ENCODE peak calls at places on chromosomes 11 and 22, in five cellular contexts. Q is stimulated activated CD8-positive, alpha-beta memory T cell treated with anti-CD3 and anti-CD28 coated beads, Interleukin-12 subunit alpha, Interleukin-12 subunit beta, amount 100 ng/mL, for 4 hours; G is NB4; V is astrocyte of the cerebellum; K is CD14-positive monocyte. T is an unnamed sample.

GRCh38 chr22:22348815-22349454 is 104.3 kb downstream of the VPREB1 start:
- DNase-seq in V (no peak), K (no peak), Q (no peak), G (no peak), T (no peak)

GRCh38 chr11:30206249-30206996 is 24.4 kb upstream of the FSHB start:
- DNase-seq in V (no peak), K (no peak), Q (no peak), G (no peak), T (peak)

GRCh38 chr11:1834791-1835670 is at the start of gene SYT8:
- DNase-seq in Q (no peak), G (no peak), V (no peak), K (no peak), T (no peak)

GRCh38 chr11:118497831-118498230 is 29.4 kb upstream of the TTC36 start:
- DNase-seq in K (no peak), Q (no peak), V (peak), G (no peak), T (no peak)

GRCh38 chr11:86621854-86622253 is 50.6 kb downstream of the ME3 start:
- DNase-seq in Q (no peak), G (no peak), K (no peak), V (no peak), T (no peak)

GRCh38 chr11:71156301-71156700 is 96.1 kb downstream of the SHANK2 start:
- DNase-seq in G (no peak), Q (no peak), V (no peak), K (no peak), T (no peak)

GRCh38 chr22:36191106-36191836 is 10.3 kb downstream of the APOL4 start:
- DNase-seq in K (no peak), V (peak), Q (no peak), G (no peak), T (no peak)

GRCh38 chr11:69682681-69683326 is 7.7 kb upstream of the LTO1 start:
- DNase-seq in V (no peak), Q (no peak), G (no peak), K (no peak), T (no peak)

GRCh38 chr11:102589047-102589459 is 36.1 kb downstream of the MMP20 start:
- DNase-seq in G (peak), Q (no peak), V (no peak), K (no peak), T (peak)

GRCh38 chr11:64772318-64773018 is 5.9 kb downstream of the SF1 start:
- DNase-seq in K (no peak), Q (no peak), G (no peak), V (no peak), T (peak)

GRCh38 chr11:67436459-67437081 is 912 bp downstream of the PTPRCAP start:
- DNase-seq in K (no peak), Q (no peak), G (peak), V (no peak), T (no peak)

GRCh38 chr22:49886346-49887073 is 31.7 kb downstream of the ALG12 start:
- DNase-seq in Q (no peak), V (no peak), K (no peak), G (no peak), T (no peak)

GRCh38 chr11:85923455-85923854 is 68.3 kb downstream of the CCDC83 start:
- DNase-seq in K (no peak), Q (no peak), V (no peak), G (no peak), T (no peak)

GRCh38 chr11:120332822-120333716 is 3.1 kb upstream of the ARHGEF12 start:
- DNase-seq in G (no peak), V (no peak), Q (no peak), K (no peak), T (peak)

GRCh38 chr11:72393303-72393702 is 41.0 kb downstream of the CLPB start:
- DNase-seq in K (no peak), G (no peak), V (no peak), Q (no peak), T (no peak)

GRCh38 chr11:24386551-24387404 is 110.1 kb upstream of the LUZP2 start:
- DNase-seq in G (peak), Q (no peak), V (peak), K (no peak), T (no peak)